ENCODE peak calls at places on chromosome 21, in six cellular contexts. H is mesendoderm, C is GM23338, B is uterus, E is gastrocnemius medialis, N is ovary. Q is an unnamed sample.

GRCh38 chr21:31580866-31581276 is 78.6 kb upstream of the SOD1 start:
- DNase-seq in N (peak; percentile 37), H (peak; percentile 81), C (peak; percentile 86), E (peak; percentile 30), B (peak; percentile 41), Q (peak; percentile 83)

GRCh38 chr21:14609274-14609673 is 63.2 kb upstream of the SAMSN1 start:
- DNase-seq in C (no peak), B (no peak), E (no peak), H (no peak), N (no peak), Q (no peak)

GRCh38 chr21:17925000-17925610 is 105.9 kb upstream of the C21orf91 start:
- DNase-seq in E (peak; percentile 25), N (no peak), C (peak; percentile 87), H (peak; percentile 86), B (peak; percentile 63), Q (peak; percentile 83)

GRCh38 chr21:17848228-17848627 is 29.1 kb upstream of the C21orf91 start:
- DNase-seq in N (no peak), C (no peak), H (no peak), B (peak; percentile 20), E (peak; percentile 21), Q (no peak)

GRCh38 chr21:27759820-27760219 is 792.9 kb upstream of the ADAMTS5 start:
- DNase-seq in C (no peak), B (no peak), E (no peak), H (peak; percentile 27), N (no peak), Q (no peak)

GRCh38 chr21:25220169-25220568 is 387.1 kb downstream of the MRPL39 start:
- DNase-seq in C (no peak), B (no peak), E (no peak), H (no peak), N (no peak), Q (no peak)

GRCh38 chr21:26433386-26433785 is 139.7 kb downstream of the CYYR1 start:
- DNase-seq in C (no peak), B (no peak), H (no peak), N (no peak), E (no peak), Q (no peak)

GRCh38 chr21:14541840-14542495 is 4.1 kb downstream of the SAMSN1 start:
- DNase-seq in B (no peak), C (no peak), N (no peak), H (no peak), E (no peak), Q (no peak)

GRCh38 chr21:28410264-28410663 is 582.4 kb downstream of the LTN1 start:
- DNase-seq in N (no peak), E (no peak), C (no peak), H (no peak), B (no peak), Q (no peak)

GRCh38 chr21:45976666-45977335 is 4.8 kb upstream of the COL6A1 start:
- DNase-seq in B (peak; percentile 50), E (no peak), C (no peak), H (peak; percentile 76), N (peak; percentile 62), Q (no peak)
- H3K4me1 ChIP-seq in B (peaks cover 24% of the 10 kb centered on the region), E (peaks cover 32% of the 10 kb centered on the region), C (peaks cover 32% of the 10 kb centered on the region), H (peaks cover 2% of the 10 kb centered on the region), N (peaks cover 27% of the 10 kb centered on the region), Q (peaks cover 20% of the 10 kb centered on the region)

GRCh38 chr21:42527127-42527488 is 13.5 kb downstream of the SLC37A1 start:
- DNase-seq in H (no peak), E (no peak), C (no peak), B (no peak), N (no peak), Q (no peak)

GRCh38 chr21:42525676-42526378 is 12.2 kb downstream of the SLC37A1 start:
- DNase-seq in N (no peak), C (no peak), H (no peak), B (no peak), E (no peak), Q (no peak)

GRCh38 chr21:42527489-42528158 is 14.0 kb downstream of the SLC37A1 start:
- DNase-seq in H (no peak), E (no peak), B (no peak), N (no peak), C (no peak), Q (no peak)

GRCh38 chr21:42525228-42525604 is 11.6 kb downstream of the SLC37A1 start:
- DNase-seq in E (peak; percentile 80), N (peak; percentile 61), C (peak; percentile 37), H (peak; percentile 49), B (no peak), Q (peak; percentile 54)

GRCh38 chr21:42526379-42526727 is 12.7 kb downstream of the SLC37A1 start:
- DNase-seq in N (peak; percentile 60), H (no peak), B (no peak), E (no peak), C (no peak), Q (no peak)
- H3K4me1 ChIP-seq in N (peaks cover 13% of the 10 kb centered on the region), H (peaks cover 6% of the 10 kb centered on the region), B (peaks cover 6% of the 10 kb centered on the region), E (peaks cover 74% of the 10 kb centered on the region), C (peaks cover 25% of the 10 kb centered on the region), Q (peaks cover 45% of the 10 kb centered on the region)

DNA sequence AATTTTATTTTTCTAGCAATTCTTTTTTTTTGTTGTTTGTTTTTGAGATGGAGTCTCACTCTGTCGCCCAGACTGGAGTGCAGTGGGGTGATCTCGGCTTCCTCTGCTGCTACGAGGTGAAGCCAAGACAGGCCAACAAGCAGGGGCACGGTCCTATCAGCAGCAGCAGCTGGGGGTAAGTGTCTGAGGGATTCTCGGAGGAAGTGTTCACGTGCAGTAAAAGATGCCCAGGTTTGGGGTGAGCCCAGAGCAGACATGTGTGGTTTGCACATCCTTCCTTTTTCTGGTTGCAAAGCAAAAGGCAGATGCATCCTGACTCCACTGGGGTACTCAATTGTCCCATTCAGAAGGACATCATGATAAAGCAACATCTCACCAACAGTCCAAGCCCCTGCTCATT is 27.7 kb downstream of the PIGP start:
- DNase-seq in N (no peak), C (no peak), B (no peak), H (no peak), E (no peak), Q (no peak)
- H3K4me1 ChIP-seq in N (no peaks in the 10 kb centered on the region), C (peaks cover 11% of the 10 kb centered on the region), B (no peaks in the 10 kb centered on the region), H (no peaks in the 10 kb centered on the region), E (no peaks in the 10 kb centered on the region), Q (peaks cover 23% of the 10 kb centered on the region)

GRCh38 chr21:44372616-44373015 is 19.2 kb downstream of the TRPM2 start:
- DNase-seq in B (no peak), N (no peak), C (no peak), E (no peak), H (no peak), Q (no peak)
- H3K4me1 ChIP-seq in B (no peaks in the 10 kb centered on the region), N (peaks cover 7% of the 10 kb centered on the region), C (no peaks in the 10 kb centered on the region), E (no peaks in the 10 kb centered on the region), H (no peaks in the 10 kb centered on the region), Q (peaks cover 4% of the 10 kb centered on the region)

GRCh38 chr21:37385179-37385765 is 18.7 kb downstream of the DYRK1A start:
- DNase-seq in H (no peak), B (no peak), N (no peak), C (no peak), E (no peak), Q (no peak)

GRCh38 chr21:37381883-37382585 is 15.5 kb downstream of the DYRK1A start:
- DNase-seq in N (no peak), H (no peak), C (no peak), B (no peak), E (no peak), Q (no peak)

GRCh38 chr21:37383784-37384311 is 17.3 kb downstream of the DYRK1A start:
- DNase-seq in H (no peak), N (no peak), E (no peak), B (no peak), C (no peak), Q (no peak)

GRCh38 chr21:37384416-37384815 is 17.8 kb downstream of the DYRK1A start:
- DNase-seq in N (no peak), E (no peak), B (no peak), H (no peak), C (no peak), Q (no peak)

DNA sequence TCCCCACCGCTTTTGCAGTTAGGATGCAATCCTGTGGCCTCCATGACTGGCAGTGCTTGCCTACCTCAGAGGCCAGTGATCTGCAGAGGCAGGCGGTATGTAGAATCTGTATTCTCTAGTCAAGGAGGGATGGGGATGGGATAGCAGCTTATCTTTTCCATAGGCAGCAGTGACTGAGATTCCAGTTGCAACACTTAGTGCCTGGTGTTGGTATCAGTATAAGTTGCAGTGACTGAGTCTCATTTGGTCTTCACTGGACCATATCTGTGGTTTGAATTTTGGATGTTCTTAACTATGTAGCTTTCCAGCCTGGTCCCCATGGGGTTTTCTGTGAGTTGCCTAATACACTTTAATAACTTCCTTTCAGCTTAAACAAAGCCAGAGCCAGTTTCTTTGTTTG is 16.5 kb downstream of the DYRK1A start:
- DNase-seq in B (no peak), C (peak; percentile 32), E (no peak), H (peak; percentile 81), N (no peak), Q (peak; percentile 40)
- H3K4me1 ChIP-seq in B (no peaks in the 10 kb centered on the region), C (peaks cover 50% of the 10 kb centered on the region), E (peaks cover 96% of the 10 kb centered on the region), H (peaks cover 15% of the 10 kb centered on the region), N (peaks cover 21% of the 10 kb centered on the region), Q (peaks cover 66% of the 10 kb centered on the region)

DNA sequence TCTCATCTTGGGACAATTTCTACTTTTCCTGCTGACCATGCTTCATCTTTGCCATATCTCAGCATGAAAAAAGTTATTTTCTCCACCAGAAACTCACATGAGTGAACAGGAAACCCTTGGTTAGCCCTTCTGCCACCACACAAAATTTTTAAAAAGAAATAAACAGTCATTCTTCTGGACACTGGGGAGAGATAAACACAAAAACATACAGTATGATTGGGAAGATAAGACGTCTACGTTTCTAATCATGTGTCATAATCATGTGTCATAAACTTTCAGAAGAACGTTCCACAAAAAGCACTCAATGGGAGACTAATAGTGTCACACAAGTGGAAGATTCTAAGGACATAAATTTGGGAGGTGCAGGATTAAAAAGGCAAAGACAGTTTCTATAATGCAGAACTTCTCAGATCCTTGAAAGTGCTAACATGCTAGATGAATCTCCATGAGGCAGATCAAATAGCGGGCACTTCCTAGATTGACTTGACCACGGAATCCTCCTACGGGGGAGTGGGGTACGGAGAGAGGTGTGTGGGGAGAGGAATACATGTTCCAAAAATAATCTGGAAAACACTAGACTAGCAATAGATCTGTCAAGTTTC is 206.9 kb downstream of the SETD4 start:
- DNase-seq in B (no peak), E (no peak), N (no peak), H (no peak), C (no peak), Q (no peak)
- H3K4me1 ChIP-seq in B (peaks cover 14% of the 10 kb centered on the region), E (peaks cover 4% of the 10 kb centered on the region), N (peaks cover 7% of the 10 kb centered on the region), H (no peaks in the 10 kb centered on the region), C (no peaks in the 10 kb centered on the region), Q (no peaks in the 10 kb centered on the region)

DNA sequence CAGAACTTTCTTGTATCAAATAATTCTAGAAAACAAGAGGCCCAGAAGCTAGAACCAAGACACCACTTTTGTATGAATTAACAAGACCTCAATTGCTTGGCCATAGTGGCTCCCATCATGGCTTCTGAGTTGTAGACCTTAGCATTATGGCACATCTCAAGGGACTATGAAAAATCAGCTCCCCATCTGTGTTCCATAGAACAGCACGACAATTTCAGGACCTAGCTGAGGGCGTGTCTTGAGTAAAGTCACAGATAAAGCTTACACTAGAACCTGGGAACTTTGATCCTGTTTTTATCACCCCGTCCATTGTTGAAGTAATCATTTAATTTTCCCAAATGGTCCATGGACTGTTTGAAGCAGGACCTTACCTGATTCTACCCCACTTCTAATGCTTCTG is 44.8 kb downstream of the RUNX1 start:
- DNase-seq in N (no peak), B (no peak), E (no peak), C (no peak), H (no peak), Q (no peak)
- H3K4me1 ChIP-seq in N (no peaks in the 10 kb centered on the region), B (no peaks in the 10 kb centered on the region), E (peaks cover 2% of the 10 kb centered on the region), C (no peaks in the 10 kb centered on the region), H (no peaks in the 10 kb centered on the region), Q (no peaks in the 10 kb centered on the region)